ENCODE peak calls at places on chromosomes 7 and 10, in seven cellular contexts. T is pancreas, U is body of pancreas, S is cardiac muscle cell, F is lower lobe of right lung, B is tibial artery, J is hepatocyte. C is an unnamed sample.
A peak's percentile ranks its signal among the peaks of the same experiment; 100 is the strongest.

GRCh38 chr7:157519246-157519645 is 182.4 kb downstream of the DNAJB6 start:
- DNase-seq in U (peak; percentile 5), B (peak; percentile 39), T (no peak), J (no peak), F (no peak), S (no peak), C (no peak)

GRCh38 chr7:88888684-88889083 is 93.1 kb upstream of the TEX47 start:
- DNase-seq in U (no peak), T (no peak), J (no peak), B (no peak), F (no peak), S (no peak), C (no peak)

GRCh38 chr10:49429458-49429857 is 33.6 kb upstream of the DRGX start:
- DNase-seq in U (no peak), B (no peak), F (no peak), S (no peak), T (no peak), J (no peak), C (no peak)

GRCh38 chr7:111833461-111833860 is 271.2 kb upstream of the IMMP2L start:
- DNase-seq in F (no peak), J (no peak), T (no peak), U (no peak), B (no peak), S (no peak), C (no peak)

GRCh38 chr7:134799387-134799786 is 20.0 kb downstream of the CALD1 start:
- DNase-seq in F (no peak), J (no peak), T (no peak), S (no peak), B (no peak), U (no peak), C (no peak)

GRCh38 chr10:113751116-113751728 is at the start of gene PLEKHS1:
- DNase-seq in F (no peak), U (no peak), T (no peak), S (no peak), J (no peak), B (no peak), C (no peak)

GRCh38 chr7:156639426-156640256 is 933 bp upstream of the RNF32 start:
- DNase-seq in J (no peak), T (peak; percentile 36), F (peak; percentile 58), U (peak; percentile 22), S (peak; percentile 11), B (no peak), C (no peak)

GRCh38 chr7:129282865-129283264 is 58.0 kb downstream of the AHCYL2 start:
- DNase-seq in T (no peak), U (no peak), J (no peak), F (no peak), S (no peak), B (no peak), C (no peak)

GRCh38 chr7:147981072-147981813 is 609.3 kb upstream of the C7orf33 start:
- DNase-seq in J (no peak), U (no peak), T (no peak), F (no peak), S (no peak), B (no peak), C (no peak)

GRCh38 chr7:129644634-129645230 is 33.2 kb downstream of the NRF1 start:
- DNase-seq in J (peak; percentile 53), B (no peak), U (no peak), T (no peak), S (peak; percentile 76), F (no peak), C (no peak)

GRCh38 chr10:76432274-76433012 is 1001.0 kb downstream of the LRMDA start:
- DNase-seq in U (no peak), S (peak; percentile 85), J (no peak), F (no peak), B (peak; percentile 75), T (no peak), C (no peak)

GRCh38 chr10:7267142-7267541 is 143.7 kb downstream of the SFMBT2 start:
- DNase-seq in T (no peak), U (no peak), J (no peak), S (no peak), B (no peak), F (no peak), C (no peak)

GRCh38 chr7:159231017-159231416 is 86.3 kb upstream of the VIPR2 start:
- DNase-seq in T (no peak), U (no peak), F (no peak), J (no peak), S (no peak), B (no peak), C (no peak)

GRCh38 chr10:88116491-88116890 is 253.1 kb downstream of the PTEN start:
- DNase-seq in T (no peak), S (no peak), F (no peak), B (no peak), U (no peak), J (no peak), C (no peak)

GRCh38 chr10:97883092-97883485 is 33.4 kb downstream of the GOLGA7B start:
- DNase-seq in S (no peak), F (no peak), B (no peak), J (no peak), U (no peak), T (no peak), C (no peak)

GRCh38 chr7:30924624-30925023 is 13.0 kb downstream of the AQP1 start:
- DNase-seq in S (no peak), F (no peak), U (no peak), J (no peak), T (no peak), B (peak; percentile 47), C (no peak)

GRCh38 chr10:34746094-34746493 is 69.0 kb downstream of the PARD3 start:
- DNase-seq in F (no peak), U (no peak), B (no peak), T (no peak), S (no peak), J (no peak), C (no peak)

GRCh38 chr10:79018591-79019011 is 50.2 kb upstream of the ZMIZ1 start:
- DNase-seq in T (no peak), S (peak; percentile 37), U (no peak), F (peak; percentile 40), J (no peak), B (peak; percentile 60), C (no peak)

GRCh38 chr7:108441392-108441955 is 14.8 kb downstream of the NRCAM start:
- DNase-seq in B (no peak), J (no peak), F (no peak), S (no peak), T (no peak), U (no peak), C (no peak)

GRCh38 chr10:72334196-72334831 is 20.4 kb downstream of the DNAJB12 start:
- DNase-seq in S (peak; percentile 90), T (peak; percentile 50), B (no peak), J (peak; percentile 68), U (peak; percentile 63), F (peak; percentile 51), C (no peak)

GRCh38 chr7:110210941-110211608 is 879.9 kb upstream of the LRRN3 start:
- DNase-seq in B (no peak), T (no peak), F (no peak), U (no peak), S (no peak), J (no peak), C (no peak)

GRCh38 chr10:47378606-47379444 is 5.3 kb downstream of the ZNF488 start:
- DNase-seq in U (no peak), F (no peak), J (no peak), T (no peak), S (no peak), B (no peak), C (no peak)

GRCh38 chr7:112204776-112205347 is 1.3 kb downstream of the DOCK4 start:
- DNase-seq in U (no peak), S (peak; percentile 25), B (no peak), T (no peak), F (no peak), J (peak; percentile 8), C (no peak)

GRCh38 chr10:119190353-119190752 is 11.7 kb upstream of the PRDX3 start:
- DNase-seq in U (no peak), S (peak; percentile 95), F (no peak), B (no peak), J (peak; percentile 70), T (no peak), C (no peak)

DNA sequence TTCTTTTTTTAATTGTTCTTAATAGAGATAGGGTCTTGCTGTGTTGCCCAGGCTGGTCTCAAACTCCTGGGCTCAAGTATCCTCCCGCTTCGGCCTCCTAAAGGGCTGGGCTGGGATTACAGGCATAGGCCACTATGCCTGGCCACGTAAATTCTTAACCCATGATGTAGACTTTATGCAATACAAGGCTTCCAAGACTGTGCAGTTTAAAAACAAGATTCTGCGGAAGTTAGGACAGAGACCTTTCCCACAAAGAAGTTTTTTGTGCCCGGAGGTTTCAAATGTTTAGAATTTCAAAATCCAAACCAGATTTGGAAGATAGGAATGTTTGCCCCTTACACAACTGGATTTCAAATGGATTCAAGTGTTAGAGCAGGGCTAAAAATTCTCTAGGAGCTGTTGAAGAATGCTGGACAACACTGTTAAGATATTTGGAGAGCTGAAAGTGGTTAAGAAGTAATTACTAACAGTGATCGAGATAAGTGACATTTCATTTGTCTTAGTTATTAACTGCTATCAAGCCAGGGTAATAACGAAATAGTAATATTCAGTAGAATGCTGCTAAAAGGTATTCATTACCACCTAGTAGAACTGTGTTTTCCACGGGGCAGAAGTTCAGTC is 7.4 kb downstream of the APBB1IP start:
- DNase-seq in J (no peak), S (no peak), F (no peak), T (no peak), U (no peak), B (no peak), C (no peak)
- H3K9me3 ChIP-seq in J (no peaks in the 10 kb centered on the region), S (no peaks in the 10 kb centered on the region), F (no peaks in the 10 kb centered on the region), T (no peaks in the 10 kb centered on the region), U (no peaks in the 10 kb centered on the region), B (no peaks in the 10 kb centered on the region), C (no peaks in the 10 kb centered on the region)

GRCh38 chr10:117175901-117176534 is 21.3 kb upstream of the KCNK18 start:
- DNase-seq in S (peak; percentile 84), T (peak; percentile 85), F (peak; percentile 77), B (peak; percentile 83), J (peak; percentile 87), U (peak; percentile 89), C (peak; percentile 91)
- TF ChIP-seq CTCF in S (peak; percentile 85), T (peak; percentile 83), F (peak; percentile 77), B (peak; percentile 76), J (peak; percentile 80), U (peak; percentile 82), C (peak; percentile 60)

DNA sequence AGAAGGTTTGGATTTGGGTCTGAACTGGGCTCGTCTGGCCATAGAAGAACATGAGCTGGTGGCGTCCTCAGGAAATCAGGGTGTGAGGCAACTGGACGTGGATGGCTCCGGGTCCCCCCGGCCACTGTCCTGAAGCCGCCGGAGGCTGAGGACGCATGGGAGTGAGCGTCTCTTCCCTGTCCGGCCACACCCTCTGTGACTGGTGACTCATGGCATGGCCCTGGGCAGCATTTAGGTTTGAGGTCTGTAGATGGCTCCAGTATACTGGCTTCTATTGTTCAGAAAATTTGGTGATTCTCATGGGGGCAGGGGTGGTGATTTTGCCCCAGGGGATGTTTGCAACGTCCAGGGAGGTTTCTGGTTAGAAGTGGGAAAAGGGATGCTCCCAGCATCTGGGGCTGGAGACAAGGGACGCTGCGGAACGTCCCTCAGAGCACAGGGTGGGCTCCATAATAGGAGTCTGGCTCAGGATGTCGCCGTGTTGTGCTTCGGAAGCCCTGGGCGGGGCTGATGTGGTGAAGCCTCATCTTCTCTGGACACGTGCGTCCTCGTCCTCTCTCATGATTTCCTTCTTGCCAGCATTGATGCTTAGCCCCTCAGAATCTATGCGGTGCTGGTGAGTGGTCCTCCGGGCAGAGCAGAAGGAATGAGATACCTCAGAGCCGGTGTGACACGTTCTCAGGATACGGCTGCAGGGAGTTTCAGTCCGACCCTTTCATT is 49.9 kb downstream of the PITRM1 start:
- DNase-seq in U (no peak), B (no peak), S (no peak), T (no peak), J (no peak), F (no peak), C (no peak)
- H3K4me3 ChIP-seq in U (no peak overlapping the region), B (no peak overlapping the region), S (no peak overlapping the region), T (no peak overlapping the region), J (no peak overlapping the region), F (no peak overlapping the region), C (no peak overlapping the region)

GRCh38 chr7:63205136-63205535 is 793.5 kb upstream of the ZNF722 start:
- DNase-seq in J (no peak), S (no peak), B (no peak), T (no peak), U (no peak), F (no peak), C (no peak)
- H3K9me3 ChIP-seq in J (peaks cover 18% of the 10 kb centered on the region), S (no peaks in the 10 kb centered on the region), B (no peaks in the 10 kb centered on the region), T (no peaks in the 10 kb centered on the region), U (no peaks in the 10 kb centered on the region), F (peaks cover 8% of the 10 kb centered on the region), C (peaks cover 5% of the 10 kb centered on the region)